ENCODE peak calls at places on chromosomes 6 and 20, in six cellular contexts. R is GM12878, S is HCT116, V is K562, Y is HepG2, J is SK-N-SH. X is an unnamed sample.

GRCh38 chr6:158174514-158174913 is 6.4 kb downstream of the GTF2H5 start:
- DNase-seq in Y (no peak), R (no peak), S (no peak), V (no peak), J (peak; percentile 10), X (no peak)

GRCh38 chr6:1536526-1537429 is 72.9 kb upstream of the FOXC1 start:
- DNase-seq in R (no peak), J (no peak), V (no peak), S (no peak), Y (no peak), X (no peak)

GRCh38 chr20:4815618-4816017 is 93.9 kb downstream of the PRND start:
- DNase-seq in S (no peak), J (no peak), Y (no peak), R (no peak), V (no peak), X (no peak)

GRCh38 chr6:137155830-137156229 is 17.6 kb downstream of the IL22RA2 start:
- DNase-seq in R (peak; percentile 48), V (no peak), Y (no peak), J (no peak), S (no peak), X (no peak)

GRCh38 chr6:168526841-168527281 is 85.9 kb downstream of the SMOC2 start:
- DNase-seq in R (no peak), Y (no peak), J (no peak), S (no peak), V (no peak), X (no peak)

GRCh38 chr6:146209942-146210341 is 181.1 kb downstream of the GRM1 start:
- DNase-seq in Y (no peak), S (no peak), J (no peak), V (no peak), R (no peak), X (no peak)

GRCh38 chr20:51318058-51318960 is 224.2 kb downstream of the NFATC2 start:
- DNase-seq in R (no peak), V (peak; percentile 75), Y (peak; percentile 47), S (peak; percentile 51), J (peak; percentile 78), X (no peak)

GRCh38 chr6:73823046-73823735 is 127.2 kb downstream of the CD109 start:
- DNase-seq in S (no peak), J (no peak), R (no peak), V (no peak), Y (no peak), X (no peak)

GRCh38 chr20:53805895-53806384 is 212.3 kb upstream of the ZNF217 start:
- DNase-seq in S (no peak), Y (no peak), R (no peak), V (no peak), J (no peak), X (peak; percentile 81)

GRCh38 chr20:53804920-53805894 is 211.6 kb upstream of the ZNF217 start:
- DNase-seq in J (no peak), V (no peak), Y (no peak), R (no peak), S (no peak), X (no peak)

GRCh38 chr20:53801609-53802370 is 208.2 kb upstream of the ZNF217 start:
- DNase-seq in J (no peak), Y (no peak), S (no peak), V (no peak), R (no peak), X (no peak)

GRCh38 chr20:53800883-53801604 is 207.4 kb upstream of the ZNF217 start:
- DNase-seq in R (no peak), S (no peak), J (no peak), V (peak; percentile 37), Y (peak; percentile 100), X (no peak)

GRCh38 chr20:53803492-53804155 is 210.0 kb upstream of the ZNF217 start:
- DNase-seq in J (no peak), S (no peak), R (no peak), Y (no peak), V (no peak), X (no peak)
- TF ChIP-seq CTCF in J (no peak), S (no peak), R (no peak), Y (no peak), V (no peak), X (no peak)

DNA sequence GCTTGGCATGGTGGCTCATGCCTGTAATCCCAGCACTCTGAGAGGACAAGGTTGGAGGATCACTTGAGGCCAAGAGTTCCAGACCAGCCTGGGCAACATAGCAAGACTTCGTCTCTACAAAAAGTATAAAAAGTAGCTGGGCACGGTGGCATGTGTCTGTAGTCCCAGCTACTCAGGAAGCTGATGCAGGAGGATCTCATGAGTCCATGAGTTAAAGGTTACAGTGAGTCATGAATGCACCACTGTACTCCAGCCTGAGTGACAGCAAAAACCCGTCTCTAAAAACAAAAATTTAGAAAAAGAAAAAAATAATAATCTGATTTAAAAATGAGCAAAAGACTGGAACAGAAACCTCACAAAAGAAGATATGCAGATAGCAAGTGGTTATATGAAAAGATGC is 279.7 kb downstream of the RNGTT start:
- DNase-seq in R (no peak), Y (no peak), V (no peak), J (no peak), S (no peak), X (no peak)
- TF ChIP-seq SIN3A in R (no peak), Y (no peak), V (no peak), J (no peak), S (no peak), X (no peak)

DNA sequence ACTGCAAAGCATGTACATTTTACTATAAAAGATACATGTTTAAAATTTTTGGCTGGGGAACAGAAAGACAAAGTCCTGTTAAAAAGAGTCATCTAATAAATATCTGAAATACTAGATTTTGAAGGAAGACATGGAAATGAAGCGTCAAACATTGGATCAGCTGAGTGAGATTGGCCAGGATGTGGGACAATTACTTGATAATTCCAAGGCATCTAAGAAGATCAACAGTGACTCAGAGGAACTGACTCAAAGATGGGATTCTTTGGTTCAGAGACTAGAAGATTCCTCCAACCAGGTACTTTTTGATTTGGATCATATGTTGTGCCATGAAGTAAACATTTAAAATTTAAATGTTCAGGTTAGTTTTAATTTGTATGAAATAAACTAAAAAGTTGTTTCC is 162.4 kb downstream of the UTRN start:
- DNase-seq in R (no peak), S (no peak), Y (no peak), J (no peak), V (no peak), X (peak; percentile 28)
- TF ChIP-seq CTCF in R (no peak), S (no peak), Y (no peak), J (no peak), V (no peak), X (no peak)

DNA sequence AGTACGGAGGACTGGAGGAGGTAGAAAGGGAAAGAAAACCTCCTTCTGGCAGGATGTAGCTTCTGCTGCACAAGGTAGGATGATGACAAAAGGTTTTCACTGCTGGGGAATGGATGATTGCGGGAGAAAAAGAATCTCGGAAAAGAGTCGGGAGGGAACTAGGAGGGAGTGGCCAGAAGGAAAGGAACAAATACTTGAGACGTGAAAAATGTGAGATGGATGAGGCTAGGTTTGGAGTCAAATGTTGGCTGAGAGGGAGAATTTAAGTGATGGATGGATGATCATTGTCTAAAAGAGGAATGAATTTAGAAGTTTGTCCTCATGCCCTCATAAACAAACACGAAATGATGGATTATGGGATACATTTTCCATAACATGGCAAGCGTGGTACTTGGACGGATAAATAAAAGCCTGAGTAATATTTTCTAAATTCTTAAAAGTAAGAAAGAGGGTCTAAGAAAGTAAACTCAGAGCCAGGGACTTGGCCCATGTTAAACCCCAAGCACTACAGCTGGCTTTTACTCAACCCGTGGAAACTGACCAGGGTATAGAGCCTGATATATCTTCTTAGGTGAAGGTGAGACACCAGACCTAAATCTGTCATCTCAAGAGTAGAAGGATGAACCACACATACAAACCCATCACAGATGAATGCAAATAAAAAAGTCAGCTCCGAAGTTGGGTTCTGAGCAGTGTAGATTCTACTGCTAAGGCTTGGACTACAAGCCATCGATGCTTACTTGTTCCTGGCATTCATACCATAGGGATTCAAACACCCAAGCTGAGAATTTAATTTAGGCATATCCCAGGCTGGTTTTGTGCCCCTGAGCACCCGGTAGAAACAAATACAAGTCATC is 72.4 kb downstream of the HFE start:
- DNase-seq in Y (no peak), R (peak; percentile 45), S (no peak), J (no peak), V (no peak), X (no peak)
- TF ChIP-seq SIN3A in Y (no peak), R (no peak), S (no peak), J (no peak), V (peak; percentile 55), X (no peak)

X was measured in Panc1.